ENCODE peak calls at places on chromosomes 1 and 21, in six cellular contexts. Z, D, T, B, S and I are unnamed samples. For H3K4me1, the result is how much of the 10 kb centered on the place peaks cover.

GRCh38 chr1:3683197-3683596 is 30.9 kb downstream of the TP73 start:
- DNase-seq in B (no peak), Z (no peak), S (no peak), T (no peak), D (no peak), I (no peak)

GRCh38 chr1:208907785-208908184 is 663.6 kb upstream of the PLXNA2 start:
- DNase-seq in Z (no peak), B (no peak), T (no peak), S (no peak), D (no peak), I (no peak)

GRCh38 chr1:19416145-19416544 is 69.2 kb downstream of the CAPZB start:
- DNase-seq in B (no peak), T (no peak), Z (peak), S (no peak), D (no peak), I (no peak)

GRCh38 chr1:111690306-111690617 is 48.9 kb downstream of the INKA2 start:
- DNase-seq in T (no peak), B (no peak), Z (peak), D (peak), S (no peak), I (no peak)

GRCh38 chr1:63813829-63814277 is 40.0 kb downstream of the ROR1 start:
- DNase-seq in T (no peak), B (no peak), Z (peak), D (no peak), S (no peak), I (no peak)

GRCh38 chr1:169485427-169486280 is at the start of gene SLC19A2:
- DNase-seq in S (peak), D (peak), Z (peak), B (peak), T (peak), I (peak)

GRCh38 chr1:204370176-204370575 is 10.4 kb upstream of the PLEKHA6 start:
- DNase-seq in D (no peak), S (no peak), B (no peak), T (no peak), Z (no peak), I (no peak)

GRCh38 chr1:84836145-84836544 is 56.9 kb downstream of the LPAR3 start:
- DNase-seq in S (no peak), B (no peak), T (no peak), D (no peak), Z (peak), I (no peak)

GRCh38 chr1:9316080-9316444 is 23.4 kb downstream of the SPSB1 start:
- DNase-seq in B (no peak), D (no peak), Z (peak), T (no peak), S (no peak), I (no peak)

GRCh38 chr1:53242381-53242780 is 4.1 kb upstream of the MAGOH start:
- DNase-seq in S (no peak), B (no peak), T (no peak), D (no peak), Z (no peak), I (no peak)

GRCh38 chr1:114033219-114033706 is 54.0 kb downstream of the OLFML3 start:
- DNase-seq in D (no peak), S (no peak), Z (peak), T (no peak), B (no peak), I (no peak)

GRCh38 chr1:29519108-29519507 is 282.8 kb downstream of the PTPRU start:
- DNase-seq in S (no peak), T (no peak), Z (no peak), D (peak), B (no peak), I (no peak)

GRCh38 chr1:74689800-74690696 is 16.5 kb upstream of the ERICH3 start:
- DNase-seq in Z (peak), T (no peak), B (no peak), D (no peak), S (no peak), I (no peak)

GRCh38 chr1:170700842-170701305 is 36.9 kb downstream of the PRRX1 start:
- DNase-seq in D (no peak), S (no peak), B (no peak), Z (peak), T (no peak), I (no peak)

GRCh38 chr1:46535063-46535462 is 16.4 kb downstream of the KNCN start:
- DNase-seq in Z (peak), S (no peak), D (no peak), T (no peak), B (no peak), I (no peak)

GRCh38 chr21:45505416-45506021 is 36.7 kb downstream of the SLC19A1 start:
- DNase-seq in T (peak), B (peak), Z (no peak), S (peak), D (no peak), I (peak)

GRCh38 chr1:1946540-1946939 is 27.5 kb upstream of the TMEM52 start:
- DNase-seq in D (peak), Z (peak), S (peak), T (peak), B (peak), I (peak)

GRCh38 chr1:226572325-226572726 is 23.8 kb downstream of the STUM start:
- DNase-seq in D (no peak), Z (no peak), T (no peak), S (no peak), B (no peak), I (no peak)

GRCh38 chr1:160083968-160084770 is 2.8 kb downstream of the KCNJ9 start:
- DNase-seq in S (peak), Z (peak), D (peak), B (peak), T (peak), I (peak)

GRCh38 chr1:178341218-178341956 is 155.4 kb downstream of the CLEC20A start:
- DNase-seq in B (no peak), S (peak), Z (peak), T (peak), D (peak), I (no peak)

GRCh38 chr1:85494957-85495266 is 30.0 kb upstream of the DDAH1 start:
- DNase-seq in S (no peak), Z (peak), D (no peak), T (no peak), B (no peak), I (no peak)

GRCh38 chr1:46623733-46624695 is 7.4 kb upstream of the MOB3C start:
- DNase-seq in D (no peak), S (no peak), T (no peak), Z (no peak), B (no peak), I (no peak)

GRCh38 chr1:203408485-203409229 is 57.7 kb upstream of the FMOD start:
- DNase-seq in Z (peak), B (peak), T (peak), S (peak), D (peak), I (peak)

GRCh38 chr1:202968895-202969295 is 1.8 kb upstream of the CYB5R1 start:
- DNase-seq in B (no peak), Z (peak), T (no peak), D (peak), S (peak), I (peak)

GRCh38 chr1:45721207-45721606 is 29.2 kb downstream of the IPP start:
- DNase-seq in S (no peak), T (no peak), Z (peak), B (no peak), D (no peak), I (no peak)

GRCh38 chr1:229554886-229555621 is 3.5 kb downstream of the ABCB10 start:
- DNase-seq in T (no peak), S (no peak), Z (no peak), D (no peak), B (no peak), I (no peak)

GRCh38 chr1:55474168-55474786 is 259.1 kb upstream of the USP24 start:
- DNase-seq in T (no peak), S (no peak), Z (peak), D (no peak), B (no peak), I (no peak)

GRCh38 chr1:151864411-151864810 is 10.9 kb upstream of the THEM5 start:
- DNase-seq in Z (no peak), T (no peak), D (no peak), S (no peak), B (no peak), I (no peak)

GRCh38 chr1:21783679-21784603 is 992 bp upstream of the USP48 start:
- DNase-seq in T (peak), Z (peak), B (no peak), S (no peak), D (no peak), I (no peak)

GRCh38 chr1:54763814-54764131 is 550 bp downstream of the PARS2 start:
- DNase-seq in T (no peak), Z (peak), B (no peak), S (no peak), D (no peak), I (no peak)

GRCh38 chr1:207019161-207019560 is 13.4 kb downstream of the C1orf116 start:
- DNase-seq in D (no peak), S (no peak), T (no peak), B (no peak), Z (no peak), I (no peak)

GRCh38 chr1:7069888-7070287 is 284.6 kb downstream of the CAMTA1 start:
- DNase-seq in T (no peak), D (no peak), Z (peak), S (no peak), B (no peak), I (no peak)

GRCh38 chr1:46179138-46180081 is 3.1 kb upstream of the P3R3URF start:
- DNase-seq in D (peak), B (no peak), Z (peak), S (peak), T (peak), I (peak)

GRCh38 chr1:202462342-202463076 is 114.0 kb downstream of the PPP1R12B start:
- DNase-seq in B (no peak), T (no peak), Z (no peak), D (peak), S (no peak), I (no peak)

GRCh38 chr1:157111396-157112165 is 12.0 kb upstream of the ETV3L start:
- DNase-seq in T (no peak), B (no peak), S (no peak), Z (no peak), D (no peak), I (no peak)

GRCh38 chr1:198416276-198416675 is 124.2 kb downstream of the ATP6V1G3 start:
- DNase-seq in Z (peak), S (no peak), D (no peak), T (no peak), B (no peak), I (no peak)

GRCh38 chr1:85278853-85279314 is 2.5 kb upstream of the BCL10 start:
- DNase-seq in T (no peak), D (no peak), S (no peak), B (no peak), Z (peak), I (no peak)

GRCh38 chr1:23524716-23525401 is 6.2 kb downstream of the E2F2 start:
- DNase-seq in S (no peak), T (no peak), Z (no peak), B (no peak), D (no peak), I (no peak)
- H3K4me3 ChIP-seq in S (no peak), T (no peak), Z (no peak), B (no peak), D (no peak), I (no peak)

GRCh38 chr21:46542588-46543092 is 62.2 kb downstream of the S100B start:
- DNase-seq in T (no peak), Z (no peak), S (no peak), B (no peak), D (no peak), I (peak)
- H3K4me1 ChIP-seq in T (under half), Z (under half), S (under half), B (under half), D (under half), I (under half)

DNA sequence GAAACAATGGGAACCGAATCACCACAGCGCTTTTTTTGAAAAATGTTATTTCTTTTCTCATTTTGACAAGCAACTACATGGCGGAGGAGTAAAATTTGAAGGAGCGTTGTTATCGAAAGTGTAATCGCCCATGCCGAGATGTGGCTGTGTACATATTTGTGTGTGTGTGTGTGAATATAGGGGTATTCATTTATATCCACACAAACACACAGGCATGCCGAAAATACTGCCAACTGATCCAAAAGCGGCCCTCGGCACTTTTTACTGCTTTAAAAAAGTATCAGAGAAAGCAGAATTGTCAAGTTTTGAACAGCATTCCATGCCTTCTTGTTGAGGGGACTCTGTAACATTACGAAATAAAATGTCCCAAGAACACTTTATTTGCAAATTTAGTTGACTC is 1.1 kb downstream of the PBX1 start:
- DNase-seq in Z (peak), S (no peak), B (no peak), T (no peak), D (no peak), I (no peak)
- H3K27ac ChIP-seq in Z (peak), S (peak), B (peak), T (peak), D (peak), I (peak)

GRCh38 chr1:153543738-153544135 is 1.9 kb downstream of the S100A4 start:
- DNase-seq in B (no peak), D (no peak), Z (peak), T (no peak), S (no peak), I (no peak)

GRCh38 chr1:153546371-153546770 is 765 bp upstream of the S100A4 start:
- DNase-seq in T (no peak), S (no peak), D (no peak), Z (no peak), B (no peak), I (no peak)

GRCh38 chr1:153546796-153547559 is 1.4 kb upstream of the S100A4 start:
- DNase-seq in B (no peak), D (no peak), T (no peak), S (no peak), Z (peak), I (no peak)

GRCh38 chr1:153544453-153545066 is 1.0 kb downstream of the S100A4 start:
- DNase-seq in S (no peak), B (no peak), Z (peak), T (no peak), D (no peak), I (no peak)

DNA sequence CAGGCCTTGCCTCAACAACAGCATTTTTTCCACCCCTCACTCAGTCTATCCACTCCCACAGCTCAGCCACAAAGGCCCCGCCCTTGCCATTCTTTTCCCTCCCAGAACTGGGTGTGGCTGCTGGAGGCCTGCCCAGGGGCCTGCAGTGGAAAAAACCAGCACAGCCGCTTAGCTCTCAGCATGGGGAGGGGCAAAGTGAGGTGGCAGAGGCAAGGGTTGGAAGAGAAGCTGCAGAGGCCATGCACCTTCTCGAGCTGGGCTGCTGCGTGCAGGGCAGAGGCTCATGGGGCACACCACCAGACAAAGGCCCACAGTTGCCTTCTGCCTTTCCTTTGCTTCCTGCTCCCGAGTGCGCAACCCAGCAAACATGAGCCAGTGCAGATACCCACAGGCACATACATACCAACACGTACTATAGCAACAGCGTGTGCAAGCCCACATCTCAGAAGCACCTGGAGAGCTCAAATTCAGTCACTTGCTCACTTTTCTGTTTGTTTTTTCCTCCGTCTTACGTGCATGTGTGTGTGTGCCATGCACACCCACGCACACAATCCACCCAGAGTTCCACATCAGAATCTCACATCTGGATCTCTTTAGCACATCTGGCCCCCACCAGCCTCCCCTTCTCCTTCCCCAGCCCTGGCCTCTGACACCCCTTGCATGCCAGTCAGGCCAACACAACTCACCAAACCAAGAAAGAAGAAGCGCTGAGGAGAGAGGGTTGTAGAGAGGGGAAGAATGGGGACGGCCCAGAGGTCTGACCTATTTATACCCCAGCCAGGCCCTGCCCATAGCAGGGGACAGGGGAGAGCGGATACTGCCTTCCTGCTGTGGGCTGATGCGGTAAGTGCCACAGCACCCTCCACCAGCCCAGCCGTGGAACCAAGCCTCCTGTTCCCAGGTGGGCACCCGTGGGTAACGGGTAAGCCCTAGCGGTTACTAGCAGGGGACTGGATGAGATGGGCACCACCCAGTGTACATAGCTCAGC is at the start of gene S100A4:
- DNase-seq in D (peak), Z (peak), B (peak), S (peak), T (peak), I (peak)
- H3K4me3 ChIP-seq in D (peak), Z (peak), B (peak), S (peak), T (peak), I (peak)

DNA sequence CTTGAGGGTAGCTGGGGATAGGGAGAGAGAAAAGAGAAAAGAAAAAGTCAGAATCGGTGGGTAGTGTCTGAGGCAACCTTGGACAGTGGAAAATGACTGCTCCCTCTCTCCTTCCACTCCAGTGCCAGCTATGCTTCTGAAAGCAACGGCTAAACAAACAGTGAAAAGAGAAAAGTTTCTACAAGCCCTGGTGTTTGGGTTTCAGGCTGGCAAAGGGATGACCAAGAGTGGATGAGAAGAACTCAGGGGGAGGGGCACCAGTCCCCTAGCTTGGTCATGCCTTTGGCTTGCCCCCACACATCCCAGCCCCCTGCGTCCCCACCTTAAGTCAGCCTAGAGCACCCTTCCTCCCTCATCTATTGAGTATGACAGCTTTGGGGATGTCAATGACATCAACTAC is 8.6 kb downstream of the IL22RA1 start:
- DNase-seq in B (no peak), T (no peak), Z (no peak), D (no peak), S (no peak), I (no peak)
- H3K4me1 ChIP-seq in B (under half), T (under half), Z (under half), D (under half), S (under half), I (under half)

DNA sequence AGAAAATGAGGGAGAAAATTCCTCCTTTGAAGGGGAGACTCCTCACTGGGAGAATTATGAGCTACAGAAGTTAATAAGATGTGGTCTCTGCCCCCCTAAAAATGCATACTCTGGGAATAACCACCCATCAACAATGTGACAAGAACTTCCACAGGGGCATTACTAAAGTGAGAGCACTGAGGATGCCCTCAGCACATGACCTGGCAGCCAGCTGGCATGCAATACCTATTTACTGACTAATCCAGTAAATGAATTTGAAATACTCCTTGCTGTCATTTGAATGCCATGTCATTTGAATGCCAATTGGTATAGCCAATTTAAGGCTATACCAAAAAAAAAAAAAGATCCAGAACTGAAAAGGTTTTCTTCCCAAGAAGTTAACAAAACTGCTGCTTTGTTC is 30.8 kb downstream of the PLPP3 start:
- DNase-seq in T (no peak), D (no peak), S (no peak), Z (peak), B (no peak), I (no peak)
- H3K27ac ChIP-seq in T (peak), D (no peak), S (peak), Z (no peak), B (peak), I (no peak)

GRCh38 chr1:228464487-228464983 is 22.6 kb upstream of the RNF187 start:
- DNase-seq in S (peak), B (peak), D (peak), T (peak), Z (peak), I (peak)

GRCh38 chr1:228463009-228463558 is 24.1 kb upstream of the RNF187 start:
- DNase-seq in D (no peak), Z (no peak), T (no peak), B (no peak), S (no peak), I (no peak)

GRCh38 chr1:228465134-228465533 is 22.0 kb upstream of the RNF187 start:
- DNase-seq in D (no peak), Z (no peak), T (no peak), S (no peak), B (no peak), I (no peak)

GRCh38 chr1:228462560-228462959 is 24.6 kb upstream of the RNF187 start:
- DNase-seq in T (no peak), S (no peak), B (no peak), D (no peak), Z (no peak), I (no peak)

GRCh38 chr1:228463559-228464455 is 23.4 kb upstream of the RNF187 start:
- DNase-seq in D (no peak), S (no peak), Z (peak), T (no peak), B (no peak), I (peak)
- H3K4me3 ChIP-seq in D (no peak), S (peak), Z (peak), T (peak), B (peak), I (peak)

GRCh38 chr1:81558291-81559076 is 242.2 kb upstream of the ADGRL2 start:
- DNase-seq in T (no peak), B (no peak), D (no peak), S (no peak), Z (no peak), I (no peak)

GRCh38 chr1:81559662-81560350 is 240.9 kb upstream of the ADGRL2 start:
- DNase-seq in Z (peak), B (no peak), T (no peak), S (no peak), D (no peak), I (no peak)

GRCh38 chr1:81554108-81554507 is 246.6 kb upstream of the ADGRL2 start:
- DNase-seq in D (no peak), B (no peak), T (no peak), S (no peak), Z (no peak), I (no peak)

GRCh38 chr1:81554534-81554933 is 246.2 kb upstream of the ADGRL2 start:
- DNase-seq in S (no peak), D (no peak), Z (no peak), T (no peak), B (no peak), I (no peak)

GRCh38 chr1:81556968-81557367 is 243.8 kb upstream of the ADGRL2 start:
- DNase-seq in D (no peak), T (no peak), B (no peak), Z (no peak), S (no peak), I (no peak)
- H3K4me1 ChIP-seq in D (under half), T (under half), B (under half), Z (under half), S (under half), I (under half)